ENCODE peak calls at places on chromosomes 5 and 9, in four cellular contexts. One of them, this sample, is unnamed. For H3K4me1, the result is how much of the 10 kb centered on the place peaks cover.

GRCh38 chr9:93061260-93061751 is 2.8 kb downstream of the SUSD3 start:
- DNase-seq in endothelial cell of umbilical vein: no peak
- DNase-seq in right atrium auricular region: no peak
- DNase-seq in H1: no peak
- DNase-seq in this sample: no peak

GRCh38 chr5:163496286-163496685 is 9.1 kb upstream of the MAT2B start:
- DNase-seq in right atrium auricular region: no peak
- DNase-seq in H1: no peak
- DNase-seq in endothelial cell of umbilical vein: no peak
- DNase-seq in this sample: no peak

GRCh38 chr5:134552301-134552700 is 26.8 kb downstream of the JADE2 start:
- DNase-seq in endothelial cell of umbilical vein: peak
- DNase-seq in H1: no peak
- DNase-seq in right atrium auricular region: peak
- DNase-seq in this sample: no peak

GRCh38 chr5:109410389-109411174 is 808 bp upstream of the PJA2 start:
- DNase-seq in endothelial cell of umbilical vein: no peak
- DNase-seq in H1: peak
- DNase-seq in right atrium auricular region: peak
- DNase-seq in this sample: peak

GRCh38 chr5:58235279-58235678 is 224.6 kb downstream of the PLK2 start:
- DNase-seq in H1: no peak
- DNase-seq in right atrium auricular region: no peak
- DNase-seq in endothelial cell of umbilical vein: no peak
- DNase-seq in this sample: no peak

GRCh38 chr9:117340422-117340821 is 74.4 kb downstream of the ASTN2 start:
- DNase-seq in endothelial cell of umbilical vein: no peak
- DNase-seq in H1: no peak
- DNase-seq in right atrium auricular region: no peak
- DNase-seq in this sample: no peak

GRCh38 chr9:112905084-112905483 is 14.4 kb upstream of the SLC46A2 start:
- DNase-seq in endothelial cell of umbilical vein: no peak
- DNase-seq in right atrium auricular region: no peak
- DNase-seq in H1: no peak
- DNase-seq in this sample: no peak

GRCh38 chr5:113245427-113246052 is 189.2 kb downstream of the TSSK1B start:
- DNase-seq in H1: no peak
- DNase-seq in endothelial cell of umbilical vein: no peak
- DNase-seq in right atrium auricular region: no peak
- DNase-seq in this sample: no peak

GRCh38 chr5:180599981-180600553 is 8.8 kb upstream of the SCGB3A1 start:
- DNase-seq in endothelial cell of umbilical vein: no peak
- DNase-seq in right atrium auricular region: no peak
- DNase-seq in H1: no peak
- DNase-seq in this sample: no peak

GRCh38 chr5:132462856-132463745 is 27.5 kb downstream of the IRF1 start:
- DNase-seq in H1: no peak
- DNase-seq in endothelial cell of umbilical vein: no peak
- DNase-seq in right atrium auricular region: no peak
- DNase-seq in this sample: no peak

GRCh38 chr5:132461671-132462070 is 28.9 kb downstream of the IRF1 start:
- DNase-seq in right atrium auricular region: no peak
- DNase-seq in endothelial cell of umbilical vein: no peak
- DNase-seq in H1: no peak
- DNase-seq in this sample: no peak

GRCh38 chr5:132459983-132460834 is 30.4 kb downstream of the IRF1 start:
- DNase-seq in H1: no peak
- DNase-seq in endothelial cell of umbilical vein: no peak
- DNase-seq in right atrium auricular region: no peak
- DNase-seq in this sample: no peak

GRCh38 chr5:132460835-132461230 is 29.7 kb downstream of the IRF1 start:
- DNase-seq in H1: no peak
- DNase-seq in endothelial cell of umbilical vein: no peak
- DNase-seq in right atrium auricular region: no peak
- DNase-seq in this sample: no peak

GRCh38 chr5:132461235-132461634 is 29.3 kb downstream of the IRF1 start:
- DNase-seq in endothelial cell of umbilical vein: no peak
- DNase-seq in right atrium auricular region: no peak
- DNase-seq in H1: no peak
- DNase-seq in this sample: no peak
- H3K4me1 ChIP-seq in endothelial cell of umbilical vein: under half
- H3K4me1 ChIP-seq in right atrium auricular region: half or more
- H3K4me1 ChIP-seq in H1: under half
- H3K4me1 ChIP-seq in this sample: half or more

DNA sequence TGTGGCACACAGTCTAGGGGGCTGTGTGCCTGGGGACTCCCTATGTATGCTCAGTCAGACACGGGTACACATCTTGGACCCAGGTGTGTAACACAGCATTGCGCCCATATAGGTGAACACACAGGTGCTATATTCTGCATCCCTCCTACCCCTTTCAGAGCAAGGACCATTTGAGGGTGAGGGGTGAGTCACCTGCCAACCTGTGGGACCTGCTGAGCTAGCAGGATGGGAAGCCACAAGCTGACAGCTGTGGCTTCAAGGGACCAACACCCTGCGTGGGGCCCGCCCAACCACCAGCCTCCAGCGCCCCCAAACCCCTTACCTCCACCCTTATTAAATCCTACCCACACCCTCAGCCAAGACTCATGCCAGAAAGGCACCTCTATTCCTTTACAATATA is 14.6 kb upstream of the AQP7 start:
- DNase-seq in endothelial cell of umbilical vein: no peak
- DNase-seq in H1: no peak
- DNase-seq in right atrium auricular region: no peak
- DNase-seq in this sample: no peak
- H3K27ac ChIP-seq in endothelial cell of umbilical vein: no peak
- H3K27ac ChIP-seq in H1: no peak
- H3K27ac ChIP-seq in right atrium auricular region: no peak
- H3K27ac ChIP-seq in this sample: peak

GRCh38 chr5:14699159-14699558 is 34.6 kb downstream of the OTULIN start:
- DNase-seq in endothelial cell of umbilical vein: no peak
- DNase-seq in H1: no peak
- DNase-seq in right atrium auricular region: no peak
- DNase-seq in this sample: no peak

GRCh38 chr5:14700478-14701436 is 36.2 kb downstream of the OTULIN start:
- DNase-seq in H1: no peak
- DNase-seq in right atrium auricular region: no peak
- DNase-seq in endothelial cell of umbilical vein: no peak
- DNase-seq in this sample: no peak

GRCh38 chr5:14701556-14701955 is 37.0 kb downstream of the OTULIN start:
- DNase-seq in endothelial cell of umbilical vein: no peak
- DNase-seq in H1: no peak
- DNase-seq in right atrium auricular region: no peak
- DNase-seq in this sample: no peak

GRCh38 chr5:14699807-14700400 is 35.4 kb downstream of the OTULIN start:
- DNase-seq in endothelial cell of umbilical vein: no peak
- DNase-seq in right atrium auricular region: no peak
- DNase-seq in H1: no peak
- DNase-seq in this sample: no peak

GRCh38 chr5:14702238-14702839 is 37.8 kb downstream of the OTULIN start:
- DNase-seq in right atrium auricular region: no peak
- DNase-seq in H1: no peak
- DNase-seq in endothelial cell of umbilical vein: no peak
- DNase-seq in this sample: no peak
- H3K4me1 ChIP-seq in right atrium auricular region: under half
- H3K4me1 ChIP-seq in H1: under half
- H3K4me1 ChIP-seq in endothelial cell of umbilical vein: under half
- H3K4me1 ChIP-seq in this sample: half or more

GRCh38 chr5:68433921-68434879 is 218.6 kb downstream of the PIK3R1 start:
- DNase-seq in H1: no peak
- DNase-seq in endothelial cell of umbilical vein: peak
- DNase-seq in right atrium auricular region: peak
- DNase-seq in this sample: peak

GRCh38 chr5:68431601-68432337 is 216.2 kb downstream of the PIK3R1 start:
- DNase-seq in endothelial cell of umbilical vein: no peak
- DNase-seq in H1: no peak
- DNase-seq in right atrium auricular region: no peak
- DNase-seq in this sample: no peak

GRCh38 chr5:68430282-68430681 is 214.7 kb downstream of the PIK3R1 start:
- DNase-seq in endothelial cell of umbilical vein: no peak
- DNase-seq in right atrium auricular region: no peak
- DNase-seq in H1: no peak
- DNase-seq in this sample: no peak

GRCh38 chr5:68431181-68431580 is 215.6 kb downstream of the PIK3R1 start:
- DNase-seq in endothelial cell of umbilical vein: no peak
- DNase-seq in H1: no peak
- DNase-seq in right atrium auricular region: no peak
- DNase-seq in this sample: no peak

DNA sequence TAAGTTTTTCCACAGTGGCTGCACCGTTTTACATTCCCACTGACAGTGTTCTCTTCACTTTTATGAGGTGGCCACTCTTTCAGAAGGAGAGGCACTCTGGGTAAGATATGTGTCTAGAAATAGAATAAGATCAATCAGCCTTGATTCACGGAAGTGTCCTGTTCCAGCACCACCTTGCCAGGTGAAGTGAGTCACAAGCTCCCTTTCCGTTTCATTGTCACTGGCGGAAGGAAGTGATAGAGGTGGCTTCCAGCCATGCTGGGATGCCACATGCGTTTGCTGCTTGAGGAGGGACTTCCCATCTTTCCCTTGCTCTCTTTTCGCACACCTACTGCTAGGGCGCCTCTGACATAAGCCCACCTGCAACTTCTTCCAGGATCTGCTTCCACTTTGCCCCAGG is 217.1 kb downstream of the PIK3R1 start:
- DNase-seq in endothelial cell of umbilical vein: no peak
- DNase-seq in right atrium auricular region: no peak
- DNase-seq in H1: no peak
- DNase-seq in this sample: no peak
- H3K27ac ChIP-seq in endothelial cell of umbilical vein: no peak
- H3K27ac ChIP-seq in right atrium auricular region: no peak
- H3K27ac ChIP-seq in H1: no peak
- H3K27ac ChIP-seq in this sample: no peak